ENCODE peak calls at places on chromosome 20, in six cellular contexts. R is HepG2, G is GM12878, L is H1, K is K562, C is SK-N-SH. Z is an unnamed sample.

GRCh38 chr20:59583428-59584277 is 20.7 kb upstream of the PHACTR3 start:
- DNase-seq in K (no peak), L (no peak), R (no peak), G (no peak), C (no peak), Z (no peak)

GRCh38 chr20:39946053-39946810 is 742.8 kb downstream of the MAFB start:
- DNase-seq in L (no peak), R (no peak), C (no peak), G (no peak), K (no peak), Z (no peak)

GRCh38 chr20:59560588-59561227 is 43.6 kb upstream of the PHACTR3 start:
- DNase-seq in K (peak), G (no peak), L (no peak), C (peak), R (peak), Z (peak)

GRCh38 chr20:54161821-54162149 is 12.0 kb downstream of the CYP24A1 start:
- DNase-seq in K (no peak), L (no peak), C (no peak), R (no peak), G (no peak), Z (no peak)

GRCh38 chr20:41408986-41409385 is 42.4 kb upstream of the EMILIN3 start:
- DNase-seq in C (peak), L (no peak), G (no peak), R (no peak), K (no peak), Z (peak)

GRCh38 chr20:62274332-62275262 is 28.2 kb upstream of the ADRM1 start:
- DNase-seq in C (no peak), G (no peak), K (peak), L (no peak), R (no peak), Z (no peak)

GRCh38 chr20:60572991-60573390 is 614.8 kb downstream of the CDH26 start:
- DNase-seq in L (no peak), C (no peak), K (no peak), G (no peak), R (no peak), Z (no peak)

GRCh38 chr20:17614812-17615644 is 45.2 kb downstream of the DSTN start:
- DNase-seq in L (no peak), C (peak), R (no peak), K (no peak), G (no peak), Z (peak)

GRCh38 chr20:6940052-6940451 is 172.6 kb downstream of the BMP2 start:
- DNase-seq in L (peak), G (no peak), C (peak), R (peak), K (peak), Z (no peak)

GRCh38 chr20:62543470-62544302 is 67.9 kb upstream of the GATA5 start:
- DNase-seq in R (peak), G (no peak), K (no peak), L (no peak), C (no peak), Z (no peak)

GRCh38 chr20:916125-916799 is at the start of gene ANGPT4:
- DNase-seq in R (no peak), C (no peak), K (no peak), G (no peak), L (no peak), Z (no peak)

GRCh38 chr20:10629946-10630345 is 43.9 kb downstream of the JAG1 start:
- DNase-seq in L (no peak), K (no peak), R (no peak), C (no peak), G (no peak), Z (no peak)

GRCh38 chr20:2132461-2132901 is 30.9 kb downstream of the STK35 start:
- DNase-seq in C (no peak), G (no peak), R (no peak), K (no peak), L (no peak), Z (no peak)

GRCh38 chr20:31845300-31845863 is at the start of gene FOXS1:
- DNase-seq in L (no peak), K (no peak), C (no peak), G (no peak), R (no peak), Z (no peak)

GRCh38 chr20:56865055-56865454 is 235.9 kb downstream of the TFAP2C start:
- DNase-seq in R (no peak), L (no peak), C (no peak), G (no peak), K (no peak), Z (no peak)

GRCh38 chr20:6651561-6651960 is 115.9 kb upstream of the BMP2 start:
- DNase-seq in C (no peak), R (no peak), G (no peak), K (no peak), L (no peak), Z (no peak)

GRCh38 chr20:22924949-22925612 is 110.0 kb upstream of the SSTR4 start:
- DNase-seq in L (no peak), R (no peak), K (no peak), G (no peak), C (no peak), Z (no peak)

GRCh38 chr20:37929366-37930014 is 26.6 kb downstream of the VSTM2L start:
- DNase-seq in C (no peak), R (no peak), L (no peak), K (no peak), G (no peak), Z (no peak)

GRCh38 chr20:64149809-64150560 is 14.3 kb upstream of the MYT1 start:
- DNase-seq in K (no peak), G (no peak), C (no peak), R (no peak), L (no peak), Z (no peak)

GRCh38 chr20:56766528-56766927 is 137.4 kb downstream of the TFAP2C start:
- DNase-seq in R (no peak), L (no peak), C (no peak), G (no peak), K (no peak), Z (no peak)

GRCh38 chr20:62741701-62742491 is 33.3 kb downstream of the NTSR1 start:
- DNase-seq in K (no peak), R (no peak), G (no peak), L (no peak), C (no peak), Z (no peak)

GRCh38 chr20:32064667-32065066 is 12.6 kb downstream of the HCK start:
- DNase-seq in R (no peak), C (no peak), G (peak), K (no peak), L (no peak), Z (no peak)

GRCh38 chr20:33789109-33789857 is 21.9 kb upstream of the CHMP4B start:
- DNase-seq in L (no peak), R (peak), G (no peak), C (peak), K (peak), Z (peak)

GRCh38 chr20:37278966-37279590 is 10.4 kb upstream of the MANBAL start:
- DNase-seq in L (no peak), G (no peak), C (no peak), K (no peak), R (no peak), Z (no peak)

GRCh38 chr20:10249048-10249770 is 30.6 kb downstream of the SNAP25 start:
- DNase-seq in R (no peak), L (no peak), C (no peak), K (no peak), G (no peak), Z (no peak)

GRCh38 chr20:23646106-23646958 is 8.6 kb upstream of the CST3 start:
- DNase-seq in K (no peak), G (no peak), L (no peak), C (no peak), R (no peak), Z (no peak)

GRCh38 chr20:21516180-21516567 is 2.3 kb upstream of the NKX2-2 start:
- DNase-seq in K (no peak), R (no peak), C (no peak), L (no peak), G (no peak), Z (no peak)

GRCh38 chr20:21739682-21740081 is 34.2 kb downstream of the PAX1 start:
- DNase-seq in L (no peak), R (no peak), K (no peak), C (no peak), G (no peak), Z (no peak)

GRCh38 chr20:41437836-41438235 is 71.2 kb upstream of the EMILIN3 start:
- DNase-seq in G (no peak), R (no peak), C (no peak), L (no peak), K (no peak), Z (no peak)

GRCh38 chr20:63041776-63042175 is 35.0 kb upstream of the BHLHE23 start:
- DNase-seq in C (no peak), G (no peak), K (no peak), L (no peak), R (no peak), Z (no peak)

GRCh38 chr20:20370087-20370575 is 2.2 kb downstream of the INSM1 start:
- DNase-seq in L (no peak), K (no peak), C (no peak), G (no peak), R (no peak), Z (no peak)

GRCh38 chr20:62728781-62729300 is 20.2 kb downstream of the NTSR1 start:
- DNase-seq in C (no peak), K (no peak), L (no peak), G (no peak), R (no peak), Z (no peak)

GRCh38 chr20:64045346-64046011 is 4.0 kb downstream of the SOX18 start:
- DNase-seq in L (no peak), K (no peak), C (no peak), G (no peak), R (no peak), Z (no peak)

GRCh38 chr20:61429458-61430227 is 177.6 kb downstream of the CDH4 start:
- DNase-seq in K (no peak), L (no peak), R (no peak), G (no peak), C (no peak), Z (no peak)

GRCh38 chr20:2767768-2768631 is 32.4 kb downstream of the CPXM1 start:
- DNase-seq in G (no peak), L (no peak), K (no peak), R (no peak), C (peak), Z (no peak)

GRCh38 chr20:37986873-37987601 is 46.2 kb downstream of the TTI1 start:
- DNase-seq in L (no peak), K (no peak), C (peak), R (peak), G (no peak), Z (no peak)

GRCh38 chr20:2652724-2653510 is 485 bp downstream of the NOP56 start:
- DNase-seq in G (no peak), L (no peak), R (peak), K (no peak), C (peak), Z (no peak)

GRCh38 chr20:36399147-36399968 is 93.2 kb downstream of the DLGAP4 start:
- DNase-seq in C (peak), L (peak), K (peak), G (no peak), R (peak), Z (peak)

GRCh38 chr20:4574356-4574690 is 147.4 kb upstream of the PRND start:
- DNase-seq in C (no peak), G (no peak), L (no peak), R (no peak), K (no peak), Z (no peak)

GRCh38 chr20:4571759-4572531 is 149.8 kb upstream of the PRND start:
- DNase-seq in G (no peak), K (no peak), L (no peak), R (no peak), C (no peak), Z (no peak)

GRCh38 chr20:4578375-4578774 is 143.3 kb upstream of the PRND start:
- DNase-seq in C (no peak), G (no peak), R (no peak), L (no peak), K (no peak), Z (no peak)

GRCh38 chr20:4569882-4570281 is 151.8 kb upstream of the PRND start:
- DNase-seq in C (no peak), L (no peak), G (no peak), R (no peak), K (no peak), Z (no peak)

GRCh38 chr20:4573564-4574355 is 147.9 kb upstream of the PRND start:
- DNase-seq in L (no peak), G (no peak), C (no peak), K (no peak), R (no peak), Z (no peak)
- TF ChIP-seq GABPA in L (no peak), G (no peak), C (no peak), K (no peak), R (no peak), Z (no peak)

GRCh38 chr20:52048365-52048764 is 143.2 kb downstream of the ZFP64 start:
- DNase-seq in C (no peak), K (no peak), R (no peak), L (peak), G (no peak), Z (no peak)

GRCh38 chr20:52049001-52049731 is 142.4 kb downstream of the ZFP64 start:
- DNase-seq in R (no peak), C (no peak), G (no peak), L (no peak), K (no peak), Z (no peak)

GRCh38 chr20:52041966-52042365 is 149.6 kb downstream of the ZFP64 start:
- DNase-seq in K (no peak), C (no peak), G (no peak), R (no peak), L (no peak), Z (no peak)

GRCh38 chr20:52047811-52048302 is 143.7 kb downstream of the ZFP64 start:
- DNase-seq in R (no peak), G (no peak), L (no peak), C (no peak), K (no peak), Z (no peak)
- H3K4me3 ChIP-seq in R (no peak), G (no peak), L (peak), C (no peak), K (no peak), Z (no peak)

GRCh38 chr20:8033447-8033846 is 13.9 kb upstream of the TMX4 start:
- DNase-seq in R (no peak), L (no peak), C (no peak), K (no peak), G (no peak), Z (no peak)

GRCh38 chr20:8043687-8044278 is 24.2 kb upstream of the TMX4 start:
- DNase-seq in C (peak), G (no peak), R (peak), K (peak), L (no peak), Z (peak)

GRCh38 chr20:8036771-8037170 is 17.2 kb upstream of the TMX4 start:
- DNase-seq in K (no peak), L (no peak), C (no peak), R (no peak), G (no peak), Z (no peak)

GRCh38 chr20:8039048-8039447 is 19.5 kb upstream of the TMX4 start:
- DNase-seq in K (no peak), G (no peak), L (no peak), R (peak), C (no peak), Z (no peak)
- TF ChIP-seq GABPA in K (no peak), G (no peak), L (no peak), R (no peak), C (no peak), Z (no peak)

DNA sequence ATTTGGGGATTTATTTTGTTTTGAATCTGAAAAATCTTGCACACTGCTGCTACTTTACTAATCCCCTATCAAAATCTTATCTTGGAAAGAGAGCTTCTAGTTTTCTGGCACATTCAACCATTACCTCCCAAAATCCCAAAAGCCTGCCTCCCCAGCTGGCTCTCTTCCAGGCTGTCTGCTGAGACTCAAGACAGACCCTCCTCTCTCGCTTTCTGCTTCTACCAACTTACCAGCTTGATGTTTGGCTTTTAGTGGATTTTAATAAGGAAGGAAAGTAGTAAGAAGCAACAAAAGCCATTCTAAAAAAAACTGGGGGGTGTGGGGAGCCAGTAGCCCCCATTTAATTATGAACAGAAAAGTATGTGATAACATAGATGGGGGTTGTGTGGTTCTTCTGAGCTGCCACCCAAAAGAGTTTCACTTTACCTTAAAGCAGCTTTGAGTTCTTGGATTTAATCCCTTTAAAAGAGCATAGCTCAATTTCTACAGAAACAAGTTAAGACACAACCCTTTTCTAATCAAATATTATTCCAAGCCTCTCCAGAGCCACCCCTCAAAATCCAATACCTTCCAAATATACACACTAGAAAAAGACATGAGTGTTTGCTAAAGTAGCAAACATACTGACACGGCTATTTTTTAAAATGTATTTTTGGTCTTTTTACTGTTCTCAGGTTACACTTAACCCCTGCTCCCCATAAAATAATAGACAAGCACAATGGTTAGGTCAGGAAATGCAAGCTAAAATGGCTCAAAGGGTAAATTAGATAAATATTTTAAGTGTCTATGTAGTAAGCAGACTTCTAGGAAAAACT is 71.7 kb downstream of the ATP9A start:
- DNase-seq in C (peak), G (no peak), L (no peak), R (no peak), K (no peak), Z (no peak)
- H3K4me3 ChIP-seq in C (peak), G (no peak), L (no peak), R (no peak), K (no peak), Z (no peak)

GRCh38 chr20:43040427-43040826 is 149.3 kb downstream of the PTPRT start:
- DNase-seq in R (peak), C (no peak), L (no peak), K (peak), G (no peak), Z (peak)
- TF ChIP-seq GABPA in R (peak), C (no peak), L (no peak), K (no peak), G (no peak), Z (no peak)

GRCh38 chr20:45248609-45249008 is 5.8 kb downstream of the SLPI start:
- DNase-seq in L (no peak), R (no peak), G (no peak), K (no peak), C (no peak), Z (no peak)

GRCh38 chr20:45254867-45255266 is 503 bp upstream of the SLPI start:
- DNase-seq in L (no peak), K (no peak), G (no peak), R (peak), C (no peak), Z (peak)

GRCh38 chr20:45253260-45253659 is 1.1 kb downstream of the SLPI start:
- DNase-seq in G (no peak), K (no peak), L (no peak), C (no peak), R (no peak), Z (no peak)

GRCh38 chr20:45247860-45248259 is 6.5 kb downstream of the SLPI start:
- DNase-seq in R (no peak), L (no peak), C (no peak), K (no peak), G (no peak), Z (no peak)

GRCh38 chr20:45251884-45252571 is 2.3 kb downstream of the SLPI start:
- DNase-seq in R (no peak), C (no peak), K (no peak), L (no peak), G (no peak), Z (no peak)
- H3K4me3 ChIP-seq in R (no peak), C (no peak), K (no peak), L (no peak), G (no peak), Z (no peak)

DNA sequence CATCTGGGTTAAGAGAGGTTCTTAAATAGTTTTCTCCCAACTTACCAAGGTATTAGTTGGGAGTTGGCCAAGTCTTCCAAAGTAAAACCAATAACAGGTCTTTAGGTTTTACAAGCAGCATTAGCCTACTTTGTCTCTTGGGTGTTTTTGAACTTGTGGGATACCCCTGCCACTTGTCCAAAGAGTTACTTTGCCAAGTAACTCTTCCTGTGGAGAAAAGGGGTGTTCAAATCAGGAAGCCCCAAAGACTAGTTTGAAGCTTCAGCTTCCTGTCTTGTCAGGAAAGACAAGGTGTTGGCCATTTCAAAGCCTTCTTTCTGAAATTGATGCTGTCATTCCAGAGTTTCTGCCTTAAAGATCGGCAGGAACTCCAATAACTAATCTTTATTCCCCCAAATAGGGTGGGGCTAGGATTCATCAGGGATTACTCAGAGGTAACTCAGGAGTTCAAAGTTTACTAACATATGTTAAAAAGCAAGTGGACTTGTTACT is 822 bp downstream of the RAB22A start:
- DNase-seq in G (no peak), R (peak), L (no peak), K (peak), C (no peak), Z (no peak)
- TF ChIP-seq GABPA in G (no peak), R (no peak), L (no peak), K (no peak), C (no peak), Z (no peak)

GRCh38 chr20:49985157-49985556 is 2.4 kb downstream of the SNAI1 start:
- DNase-seq in R (no peak), L (no peak), G (no peak), C (no peak), K (no peak), Z (no peak)

GRCh38 chr20:49984426-49985153 is 1.8 kb downstream of the SNAI1 start:
- DNase-seq in C (no peak), K (no peak), L (no peak), G (no peak), R (no peak), Z (no peak)

GRCh38 chr20:49987015-49987867 is 4.5 kb downstream of the SNAI1 start:
- DNase-seq in R (no peak), G (no peak), L (no peak), C (no peak), K (no peak), Z (no peak)

GRCh38 chr20:49986049-49986448 is 3.3 kb downstream of the SNAI1 start:
- DNase-seq in C (no peak), K (peak), L (no peak), R (no peak), G (no peak), Z (no peak)

DNA sequence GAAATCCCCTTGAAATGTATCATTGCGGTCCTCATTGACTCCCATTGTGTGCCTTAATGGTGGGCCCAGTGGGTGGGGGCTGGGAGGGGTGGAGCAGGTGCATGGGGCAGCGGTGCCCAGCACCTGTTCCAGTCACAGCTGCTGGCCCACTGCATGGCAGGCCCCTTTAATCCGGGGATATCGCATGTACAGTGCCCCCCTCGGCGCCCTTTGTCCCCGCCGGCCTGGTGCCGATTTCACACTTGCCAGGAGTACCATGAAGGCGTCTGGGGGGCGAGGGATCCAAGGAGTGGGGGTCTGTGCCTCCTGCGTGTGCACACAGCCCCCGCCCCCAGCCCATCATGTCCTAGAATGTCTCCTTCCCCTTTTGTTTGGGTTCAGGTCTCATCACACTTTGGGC is 2.8 kb downstream of the SNAI1 start:
- DNase-seq in C (no peak), L (no peak), G (no peak), K (no peak), R (no peak), Z (no peak)
- H3K4me3 ChIP-seq in C (peak), L (no peak), G (no peak), K (peak), R (no peak), Z (no peak)

GRCh38 chr20:8798505-8798904 is 270.4 kb upstream of the PLCB4 start:
- DNase-seq in R (no peak), K (no peak), G (no peak), L (no peak), C (no peak), Z (no peak)
- TF ChIP-seq GABPA in R (no peak), K (no peak), G (no peak), L (no peak), C (no peak), Z (no peak)

Z was measured in HL-60.